ENCODE peak calls at places on chromosomes 2 and 18, in four cellular contexts. One of them, this sample, is unnamed.
A peak's percentile ranks its signal among the peaks of the same experiment; 100 is the strongest.

GRCh38 chr2:28349546-28350165 is 43.0 kb upstream of the FOSL2 start:
- DNase-seq in HS-5: no peak
- DNase-seq in stromal cell of bone marrow: no peak
- DNase-seq in T1000: no peak
- DNase-seq in this sample: no peak

GRCh38 chr2:161418715-161419337 is 2.7 kb downstream of the TBR1 start:
- DNase-seq in HS-5: no peak
- DNase-seq in stromal cell of bone marrow: no peak
- DNase-seq in T1000: no peak
- DNase-seq in this sample: no peak

GRCh38 chr2:218733615-218734021 is 23.0 kb downstream of the TTLL4 start:
- DNase-seq in HS-5: peak; percentile 38
- DNase-seq in stromal cell of bone marrow: peak; percentile 61
- DNase-seq in T1000: no peak
- DNase-seq in this sample: peak; percentile 80

GRCh38 chr18:77560334-77560970 is 310.8 kb downstream of the GALR1 start:
- DNase-seq in HS-5: no peak
- DNase-seq in stromal cell of bone marrow: no peak
- DNase-seq in T1000: no peak
- DNase-seq in this sample: no peak

GRCh38 chr18:23207191-23207955 is 72.1 kb downstream of the CABLES1 start:
- DNase-seq in HS-5: no peak
- DNase-seq in stromal cell of bone marrow: no peak
- DNase-seq in T1000: peak; percentile 30
- DNase-seq in this sample: no peak

GRCh38 chr2:237315170-237315880 is 98.6 kb downstream of the COL6A3 start:
- DNase-seq in HS-5: no peak
- DNase-seq in stromal cell of bone marrow: peak; percentile 92
- DNase-seq in T1000: no peak
- DNase-seq in this sample: no peak

GRCh38 chr2:28452534-28453081 is 43.3 kb upstream of the PLB1 start:
- DNase-seq in HS-5: no peak
- DNase-seq in stromal cell of bone marrow: no peak
- DNase-seq in T1000: peak; percentile 44
- DNase-seq in this sample: no peak

GRCh38 chr2:148298201-148298600 is 277.3 kb downstream of the MBD5 start:
- DNase-seq in HS-5: no peak
- DNase-seq in stromal cell of bone marrow: no peak
- DNase-seq in T1000: no peak
- DNase-seq in this sample: no peak

GRCh38 chr2:36562973-36563532 is 34.9 kb downstream of the FEZ2 start:
- DNase-seq in HS-5: no peak
- DNase-seq in stromal cell of bone marrow: no peak
- DNase-seq in T1000: no peak
- DNase-seq in this sample: no peak

GRCh38 chr2:182717451-182718215 is 1.6 kb downstream of the DNAJC10 start:
- DNase-seq in HS-5: no peak
- DNase-seq in stromal cell of bone marrow: no peak
- DNase-seq in T1000: no peak
- DNase-seq in this sample: no peak

GRCh38 chr18:33316146-33316587 is 124.4 kb downstream of the CCDC178 start:
- DNase-seq in HS-5: no peak
- DNase-seq in stromal cell of bone marrow: no peak
- DNase-seq in T1000: no peak
- DNase-seq in this sample: no peak

GRCh38 chr18:45164551-45164950 is 450.7 kb upstream of the SLC14A2 start:
- DNase-seq in HS-5: no peak
- DNase-seq in stromal cell of bone marrow: peak; percentile 56
- DNase-seq in T1000: no peak
- DNase-seq in this sample: no peak

GRCh38 chr2:152598975-152599724 is 118.1 kb downstream of the PRPF40A start:
- DNase-seq in HS-5: peak; percentile 58
- DNase-seq in stromal cell of bone marrow: no peak
- DNase-seq in T1000: no peak
- DNase-seq in this sample: no peak

GRCh38 chr18:27014841-27015240 is 149.3 kb upstream of the AQP4 start:
- DNase-seq in HS-5: no peak
- DNase-seq in stromal cell of bone marrow: no peak
- DNase-seq in T1000: no peak
- DNase-seq in this sample: no peak

GRCh38 chr18:27213123-27213717 is 28.1 kb upstream of the CHST9 start:
- DNase-seq in HS-5: no peak
- DNase-seq in stromal cell of bone marrow: no peak
- DNase-seq in T1000: no peak
- DNase-seq in this sample: no peak

GRCh38 chr2:230975927-230976326 is 20.0 kb upstream of the SPATA3 start:
- DNase-seq in HS-5: no peak
- DNase-seq in stromal cell of bone marrow: no peak
- DNase-seq in T1000: no peak
- DNase-seq in this sample: no peak

GRCh38 chr2:45138904-45139303 is 129.7 kb upstream of the SIX2 start:
- DNase-seq in HS-5: no peak
- DNase-seq in stromal cell of bone marrow: no peak
- DNase-seq in T1000: no peak
- DNase-seq in this sample: no peak

GRCh38 chr2:239275037-239275685 is 125.7 kb downstream of the HDAC4 start:
- DNase-seq in HS-5: peak; percentile 80
- DNase-seq in stromal cell of bone marrow: peak; percentile 99
- DNase-seq in T1000: peak; percentile 49
- DNase-seq in this sample: no peak

GRCh38 chr2:223469270-223470057 is 132.7 kb downstream of the SCG2 start:
- DNase-seq in HS-5: peak; percentile 51
- DNase-seq in stromal cell of bone marrow: peak; percentile 95
- DNase-seq in T1000: peak; percentile 75
- DNase-seq in this sample: peak; percentile 99

GRCh38 chr2:161988589-161988988 is 85.4 kb downstream of the DPP4 start:
- DNase-seq in HS-5: no peak
- DNase-seq in stromal cell of bone marrow: no peak
- DNase-seq in T1000: no peak
- DNase-seq in this sample: no peak

GRCh38 chr18:50523165-50523564 is 36.7 kb upstream of the MAPK4 start:
- DNase-seq in HS-5: no peak
- DNase-seq in stromal cell of bone marrow: no peak
- DNase-seq in T1000: no peak
- DNase-seq in this sample: no peak

GRCh38 chr2:233210843-233211600 is 40.5 kb upstream of the ATG16L1 start:
- DNase-seq in HS-5: peak; percentile 74
- DNase-seq in stromal cell of bone marrow: peak; percentile 82
- DNase-seq in T1000: peak; percentile 64
- DNase-seq in this sample: peak; percentile 27

GRCh38 chr2:157032019-157032418 is 225.5 kb upstream of the GALNT5 start:
- DNase-seq in HS-5: peak; percentile 94
- DNase-seq in stromal cell of bone marrow: peak; percentile 93
- DNase-seq in T1000: peak; percentile 3
- DNase-seq in this sample: peak; percentile 37

GRCh38 chr2:150346806-150347205 is 140.7 kb downstream of the RND3 start:
- DNase-seq in HS-5: no peak
- DNase-seq in stromal cell of bone marrow: no peak
- DNase-seq in T1000: no peak
- DNase-seq in this sample: no peak

GRCh38 chr2:218585541-218585940 is 16.9 kb downstream of the CNOT9 start:
- DNase-seq in HS-5: no peak
- DNase-seq in stromal cell of bone marrow: no peak
- DNase-seq in T1000: no peak
- DNase-seq in this sample: no peak

GRCh38 chr2:241795021-241795999 is 13.7 kb upstream of the NEU4 start:
- DNase-seq in HS-5: no peak
- DNase-seq in stromal cell of bone marrow: no peak
- DNase-seq in T1000: no peak
- DNase-seq in this sample: no peak

GRCh38 chr2:162000466-162000865 is 73.5 kb downstream of the DPP4 start:
- DNase-seq in HS-5: no peak
- DNase-seq in stromal cell of bone marrow: no peak
- DNase-seq in T1000: no peak
- DNase-seq in this sample: no peak

This sample was measured in epithelial cell of proximal tubule.